ENCODE peak calls at places on chromosomes 6 and 20, in seven cellular contexts. J is SK-N-SH, D is HCT116, W is GM12878, C is HepG2, P is K562, X is H1. B is an unnamed sample.

GRCh38 chr6:40456390-40457013 is 130.7 kb downstream of the LRFN2 start:
- DNase-seq in D (no peak), C (no peak), W (no peak), P (no peak), X (no peak), J (no peak), B (no peak)

GRCh38 chr20:15047561-15047960 is 710.1 kb upstream of the FLRT3 start:
- DNase-seq in D (no peak), W (no peak), J (no peak), C (no peak), X (no peak), P (no peak), B (no peak)

GRCh38 chr6:5050009-5050408 is 35.1 kb upstream of the PPP1R3G start:
- DNase-seq in C (no peak), P (no peak), D (no peak), X (no peak), J (no peak), W (no peak), B (no peak)

GRCh38 chr6:127345521-127345920 is 2.1 kb upstream of the ECHDC1 start:
- DNase-seq in D (peak), C (no peak), W (no peak), J (no peak), P (no peak), X (no peak), B (no peak)

GRCh38 chr6:141261672-141262060 is 871.1 kb upstream of the GJE1 start:
- DNase-seq in W (no peak), D (no peak), P (no peak), J (no peak), C (no peak), X (no peak), B (no peak)

GRCh38 chr6:125784365-125784764 is 6.4 kb upstream of the NCOA7 start:
- DNase-seq in P (no peak), J (no peak), W (no peak), D (no peak), C (no peak), X (no peak), B (no peak)

GRCh38 chr6:151257984-151258445 is 18.2 kb downstream of the AKAP12 start:
- DNase-seq in D (no peak), J (no peak), P (no peak), W (no peak), C (no peak), X (no peak), B (no peak)

GRCh38 chr20:37911838-37912273 is 8.9 kb downstream of the VSTM2L start:
- DNase-seq in X (peak), C (no peak), J (peak), P (peak), D (no peak), W (no peak), B (no peak)

GRCh38 chr6:11929451-11929850 is 82.7 kb upstream of the HIVEP1 start:
- DNase-seq in P (no peak), D (no peak), J (no peak), X (no peak), C (no peak), W (no peak), B (no peak)

GRCh38 chr20:49562341-49563014 is 5.5 kb downstream of the PTGIS start:
- DNase-seq in X (peak), J (no peak), P (peak), D (peak), C (no peak), W (no peak), B (no peak)

GRCh38 chr6:39203804-39204495 is 25.3 kb downstream of the KCNK5 start:
- DNase-seq in J (no peak), D (peak), C (no peak), W (no peak), X (no peak), P (no peak), B (no peak)

GRCh38 chr6:113092795-113093194 is 745.7 kb downstream of the RFPL4B start:
- DNase-seq in J (no peak), P (no peak), X (no peak), C (no peak), D (no peak), W (no peak), B (no peak)

GRCh38 chr6:41469951-41470340 is 76.2 kb upstream of the FOXP4 start:
- DNase-seq in J (no peak), W (no peak), P (no peak), X (no peak), C (no peak), D (no peak), B (peak)
- TF ChIP-seq JUND in J (no peak), W (no peak), P (no peak), X (no peak), C (no peak), D (no peak), B (no peak)

GRCh38 chr6:63644668-63645326 is 9.2 kb downstream of the PHF3 start:
- DNase-seq in W (no peak), C (no peak), J (no peak), D (no peak), X (no peak), P (no peak), B (no peak)

GRCh38 chr6:63637865-63638445 is 2.4 kb downstream of the PHF3 start:
- DNase-seq in X (no peak), J (no peak), D (no peak), P (no peak), W (no peak), C (no peak), B (no peak)

GRCh38 chr6:63649269-63649668 is 13.7 kb downstream of the PHF3 start:
- DNase-seq in C (no peak), J (no peak), W (no peak), P (no peak), D (no peak), X (no peak), B (no peak)

GRCh38 chr6:63640062-63640461 is 4.5 kb downstream of the PHF3 start:
- DNase-seq in X (no peak), D (no peak), J (no peak), C (no peak), W (no peak), P (no peak), B (no peak)

DNA sequence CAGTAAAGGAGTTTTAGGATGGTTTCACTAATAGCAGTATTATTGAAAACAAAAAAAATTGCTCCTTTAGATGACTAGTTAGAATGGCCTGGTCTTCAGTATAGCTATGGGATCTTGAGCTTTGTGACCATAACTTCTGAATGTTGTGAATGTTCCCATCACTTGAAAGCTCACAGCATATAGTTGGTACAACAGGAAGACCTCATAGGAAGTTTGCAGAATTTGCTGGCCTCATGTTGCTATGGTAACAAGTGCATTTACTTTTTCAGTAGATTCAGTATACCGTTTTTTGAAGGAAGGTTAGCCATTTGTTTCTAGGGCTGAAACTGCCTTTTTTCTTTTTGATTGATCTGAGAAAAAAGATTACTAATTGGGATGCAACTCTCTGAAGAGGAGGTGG is 8.3 kb downstream of the PHF3 start:
- DNase-seq in W (no peak), X (no peak), J (no peak), D (no peak), P (no peak), C (no peak), B (no peak)
- TF ChIP-seq JUND in W (no peak), X (no peak), J (no peak), D (no peak), P (no peak), C (no peak), B (no peak)

GRCh38 chr20:5509803-5510202 is 193.0 kb upstream of the PROKR2 start:
- DNase-seq in W (no peak), P (no peak), C (no peak), J (no peak), X (no peak), D (no peak), B (no peak)

GRCh38 chr20:5508044-5508443 is 191.3 kb upstream of the PROKR2 start:
- DNase-seq in D (no peak), X (no peak), P (no peak), W (no peak), J (no peak), C (no peak), B (no peak)

DNA sequence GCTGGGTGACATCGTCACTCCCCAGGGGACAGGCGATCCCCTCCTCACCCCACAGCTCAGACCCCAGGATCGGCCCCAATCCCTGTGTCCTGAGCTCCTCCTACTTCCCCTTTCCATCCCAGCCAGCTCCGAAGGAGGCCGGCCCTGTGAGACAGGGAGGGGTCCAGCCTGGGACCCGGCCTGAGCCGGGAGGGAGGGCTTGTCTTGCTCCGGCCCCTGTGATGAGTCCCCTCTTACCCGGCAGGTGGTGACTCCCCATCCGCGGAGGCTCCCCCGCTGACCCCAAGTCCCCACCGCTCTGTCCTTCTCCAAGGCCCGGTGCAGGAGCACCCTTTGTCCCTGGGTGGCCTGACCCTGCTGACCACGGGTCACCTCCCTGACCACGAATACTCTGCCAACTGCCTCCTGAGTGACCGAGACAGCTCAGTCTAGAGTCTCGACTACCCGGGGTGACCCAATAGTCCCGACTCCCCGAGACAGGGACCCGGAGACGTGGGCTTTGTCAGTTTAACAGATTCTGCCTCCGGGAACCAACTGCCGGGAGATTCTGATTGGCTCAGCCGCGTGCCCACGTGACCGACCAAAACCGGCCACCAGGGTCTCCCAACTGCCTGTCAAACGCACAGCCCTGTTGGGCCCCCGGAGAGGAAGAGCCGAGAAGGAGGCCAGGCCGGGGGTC is 187.4 kb upstream of the PROKR2 start:
- DNase-seq in J (peak), P (peak), X (no peak), W (no peak), D (no peak), C (peak), B (no peak)
- TF ChIP-seq JUND in J (no peak), P (no peak), X (no peak), W (no peak), D (no peak), C (no peak), B (no peak)

GRCh38 chr6:19312291-19312978 is 524.7 kb upstream of the ID4 start:
- DNase-seq in J (no peak), D (no peak), X (peak), W (no peak), P (no peak), C (no peak), B (no peak)

GRCh38 chr6:19311786-19312185 is 525.4 kb upstream of the ID4 start:
- DNase-seq in D (no peak), C (no peak), X (peak), W (no peak), J (no peak), P (no peak), B (no peak)

DNA sequence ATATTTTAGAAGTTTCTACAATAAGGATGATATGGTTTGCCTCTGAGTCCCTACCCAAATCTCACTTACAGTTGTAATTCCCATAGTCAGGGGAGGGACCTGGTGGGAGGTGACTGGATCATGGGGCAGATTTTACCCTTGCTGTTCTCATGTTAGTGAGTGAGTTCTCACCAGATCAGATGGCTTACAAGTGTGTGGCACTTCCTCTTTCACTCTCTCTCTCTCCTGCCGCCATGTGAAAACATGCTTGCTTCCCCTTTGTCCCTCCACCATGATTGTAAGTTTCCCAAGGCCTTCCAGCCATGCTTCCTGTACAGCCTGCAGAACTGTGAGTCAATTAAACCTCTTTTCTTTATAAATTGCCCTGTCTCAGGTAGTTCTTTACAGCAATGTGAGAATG is 527.5 kb upstream of the ID4 start:
- DNase-seq in J (no peak), D (no peak), C (no peak), P (no peak), W (no peak), X (no peak), B (no peak)
- TF ChIP-seq JUND in J (no peak), D (no peak), C (no peak), P (no peak), W (no peak), X (no peak), B (no peak)

DNA sequence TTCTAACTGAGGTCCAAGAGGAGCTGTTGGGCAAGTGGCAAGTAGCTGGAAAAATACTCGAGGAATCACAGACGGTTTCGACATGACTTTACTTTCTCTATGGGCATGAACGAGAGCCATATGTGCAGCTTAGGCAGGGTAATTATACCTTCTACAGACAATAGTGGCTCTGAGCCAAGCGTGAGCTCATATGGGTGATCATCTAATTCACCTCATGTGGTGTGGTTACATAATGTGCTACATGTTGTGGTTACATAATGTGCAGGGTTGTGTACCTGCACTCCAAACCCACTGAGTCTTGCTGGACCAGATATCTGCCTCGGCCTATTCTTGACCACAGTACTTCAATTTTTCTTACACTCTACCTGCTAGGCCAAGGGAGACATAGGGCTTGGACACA is 771.7 kb upstream of the EYS start:
- DNase-seq in P (no peak), J (no peak), X (no peak), W (no peak), C (peak), D (no peak), B (peak)
- TF ChIP-seq JUND in P (no peak), J (no peak), X (no peak), W (no peak), C (no peak), D (no peak), B (no peak)

GRCh38 chr6:82651845-82652333 is 288.3 kb downstream of the TPBG start:
- DNase-seq in D (no peak), C (no peak), X (no peak), W (no peak), P (no peak), J (no peak), B (no peak)
- TF ChIP-seq JUND in D (peak), C (no peak), X (no peak), W (no peak), P (no peak), J (no peak), B (no peak)

GRCh38 chr6:162627825-162628224 is 99.7 kb downstream of the PRKN start:
- DNase-seq in X (no peak), W (no peak), C (no peak), D (no peak), P (no peak), J (no peak), B (no peak)
- TF ChIP-seq JUND in X (no peak), W (no peak), C (no peak), D (no peak), P (no peak), J (no peak), B (no peak)

DNA sequence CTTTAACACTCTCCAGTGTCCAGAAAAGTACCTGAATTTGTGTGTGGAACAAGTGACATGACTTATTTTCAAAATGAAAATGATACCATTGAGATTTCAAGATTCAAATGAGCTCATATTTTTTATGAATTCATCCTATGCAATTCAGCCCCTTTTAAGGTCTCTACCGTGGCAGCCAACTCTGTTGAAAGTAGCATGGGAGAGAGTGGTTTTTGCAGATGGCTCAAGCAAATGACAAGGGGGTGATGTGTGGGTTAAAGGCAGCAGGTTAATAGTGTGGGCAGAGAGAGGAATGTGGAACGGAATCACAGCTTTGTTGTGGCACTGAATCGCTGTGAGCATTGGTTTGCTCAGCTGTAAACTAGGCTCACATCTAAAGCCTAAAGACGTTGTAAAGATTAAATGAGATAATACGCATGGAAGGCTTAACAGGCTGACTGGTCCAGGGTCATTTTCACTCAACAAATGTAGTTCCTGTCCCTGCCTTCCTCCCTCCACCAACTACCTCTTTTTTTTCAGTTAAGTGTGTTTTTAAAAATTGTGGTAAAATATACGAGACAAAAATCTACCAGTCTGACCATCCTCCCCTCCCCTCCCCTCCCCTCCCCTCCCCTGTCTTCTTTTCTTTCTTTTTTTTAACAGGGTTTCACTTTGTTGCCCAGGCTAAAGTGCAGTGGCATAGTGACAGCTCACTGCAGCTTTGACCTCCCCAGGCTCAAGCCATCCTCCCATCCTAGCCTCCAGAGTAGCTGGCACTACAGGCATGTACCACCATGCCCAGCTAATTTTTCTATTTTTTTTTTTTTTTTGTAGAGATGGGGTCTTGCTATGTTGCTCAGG is 114.7 kb upstream of the ZNF217 start:
- DNase-seq in X (no peak), J (no peak), P (no peak), D (no peak), C (no peak), W (peak), B (peak)
- TF ChIP-seq JUND in X (no peak), J (no peak), P (no peak), D (no peak), C (no peak), W (no peak), B (peak)

GRCh38 chr6:148657053-148657452 is 89.8 kb upstream of the UST start:
- DNase-seq in W (no peak), J (no peak), X (no peak), P (no peak), D (no peak), C (no peak), B (no peak)
- TF ChIP-seq JUND in W (no peak), J (no peak), X (no peak), P (no peak), D (no peak), C (no peak), B (no peak)